ENCODE peak calls at places on chromosomes 13 and 19, in nine cellular contexts. M is Peyer's patch; V is pancreas; W is testis; J is HFF-Myc; S is adrenal gland; T is cardiac muscle cell; Z is CD8-positive, alpha-beta T cell; B is H9. C is an unnamed sample.

GRCh38 chr13:48066310-48066989 is 28.5 kb downstream of the MED4 start:
- DNase-seq in M (no peak), V (no peak), W (no peak), J (peak; percentile 63), S (no peak), T (peak; percentile 8), Z (no peak), B (no peak), C (no peak)

GRCh38 chr13:112638157-112638750 is 50.3 kb upstream of the TUBGCP3 start:
- DNase-seq in M (no peak), V (no peak), W (no peak), J (no peak), S (no peak), T (no peak), Z (no peak), B (peak; percentile 55), C (no peak)

GRCh38 chr19:34317311-34317927 is 47.6 kb upstream of the GPI start:
- DNase-seq in M (no peak), V (no peak), W (peak; percentile 38), J (no peak), S (no peak), T (no peak), Z (no peak), B (no peak), C (no peak)

GRCh38 chr13:109281823-109282239 is 504.6 kb downstream of the IRS2 start:
- DNase-seq in M (no peak), V (no peak), W (no peak), J (no peak), S (peak; percentile 19), T (no peak), Z (no peak), B (no peak), C (no peak)

GRCh38 chr13:74046461-74046860 is 87.7 kb downstream of the KLF12 start:
- DNase-seq in M (no peak), V (no peak), W (no peak), J (no peak), S (no peak), T (no peak), Z (no peak), B (no peak), C (no peak)

GRCh38 chr13:79918620-79919019 is 422.3 kb downstream of the SPRY2 start:
- DNase-seq in M (no peak), V (no peak), W (no peak), J (no peak), S (no peak), T (no peak), Z (no peak), B (no peak), C (no peak)

GRCh38 chr19:38744298-38744681 is at the start of gene CAPN12:
- DNase-seq in M (no peak), V (no peak), W (no peak), J (no peak), S (no peak), T (no peak), Z (no peak), B (no peak), C (no peak)

GRCh38 chr13:43058318-43058674 is 34.9 kb downstream of the DNAJC15 start:
- DNase-seq in M (no peak), V (no peak), W (no peak), J (peak; percentile 79), S (peak; percentile 37), T (peak; percentile 66), Z (no peak), B (peak; percentile 45), C (no peak)

GRCh38 chr13:46605089-46605488 is 52.1 kb downstream of the LRCH1 start:
- DNase-seq in M (no peak), V (peak; percentile 24), W (no peak), J (no peak), S (no peak), T (no peak), Z (no peak), B (no peak), C (no peak)

GRCh38 chr13:104809483-104809882 is 1726.0 kb downstream of the EFNB2 start:
- DNase-seq in M (no peak), V (no peak), W (no peak), J (no peak), S (no peak), T (peak; percentile 35), Z (no peak), B (no peak), C (no peak)

GRCh38 chr13:100673376-100673830 is 1.2 kb downstream of the TMTC4 start:
- DNase-seq in M (no peak), V (no peak), W (peak; percentile 29), J (no peak), S (no peak), T (no peak), Z (no peak), B (peak; percentile 47), C (no peak)

GRCh38 chr13:79528759-79529191 is 47.8 kb downstream of the NDFIP2 start:
- DNase-seq in M (no peak), V (no peak), W (no peak), J (no peak), S (no peak), T (no peak), Z (no peak), B (no peak), C (no peak)

GRCh38 chr13:82758056-82758455 is 1124.2 kb downstream of the SLITRK1 start:
- DNase-seq in M (no peak), V (no peak), W (no peak), J (peak; percentile 35), S (no peak), T (peak; percentile 37), Z (no peak), B (peak; percentile 81), C (no peak)

GRCh38 chr19:56087647-56088346 is 33.3 kb downstream of the ZNF787 start:
- DNase-seq in M (no peak), V (no peak), W (no peak), J (no peak), S (no peak), T (no peak), Z (no peak), B (no peak), C (no peak)

GRCh38 chr19:56084835-56085536 is 36.1 kb downstream of the ZNF787 start:
- DNase-seq in M (no peak), V (no peak), W (no peak), J (no peak), S (no peak), T (no peak), Z (no peak), B (no peak), C (no peak)

GRCh38 chr19:56083668-56084067 is 37.4 kb downstream of the ZNF787 start:
- DNase-seq in M (no peak), V (no peak), W (no peak), J (no peak), S (no peak), T (no peak), Z (no peak), B (no peak), C (no peak)

GRCh38 chr19:56086671-56087430 is 34.2 kb downstream of the ZNF787 start:
- DNase-seq in M (no peak), V (no peak), W (no peak), J (no peak), S (no peak), T (no peak), Z (no peak), B (no peak), C (no peak)

DNA sequence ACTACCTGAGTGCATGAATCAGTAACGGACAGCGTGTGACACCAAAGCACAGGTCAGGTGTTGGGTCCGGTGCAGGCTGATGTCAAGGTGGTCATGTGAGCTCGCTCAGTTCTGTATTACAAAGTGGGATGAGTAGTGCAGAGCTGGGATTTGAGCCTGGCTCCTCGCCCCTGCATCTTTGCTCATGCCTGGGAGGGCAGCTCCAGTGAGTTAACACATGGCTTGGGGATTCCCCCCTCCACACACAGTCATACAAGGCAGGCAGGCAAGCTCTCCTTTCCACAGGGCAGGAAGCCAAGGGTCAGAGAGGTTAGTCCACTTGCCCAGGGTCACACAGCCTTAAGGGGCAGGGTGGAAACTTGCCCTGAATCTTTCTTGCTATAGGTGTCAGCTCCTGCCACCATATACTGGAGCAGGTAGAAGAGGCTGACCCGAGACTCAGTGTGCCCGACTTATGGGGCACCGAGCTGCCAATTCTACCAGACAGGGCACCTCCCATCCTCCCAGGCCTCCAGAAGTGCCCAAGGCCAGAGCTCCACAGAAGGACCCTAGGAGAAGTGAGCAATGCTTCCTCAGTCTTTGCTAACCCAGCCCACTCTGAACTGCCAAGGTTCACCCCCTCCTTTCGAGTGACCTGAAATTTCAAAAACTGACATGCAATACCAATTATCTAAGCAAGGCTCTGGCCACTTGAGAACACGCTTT is 35.4 kb downstream of the ZNF787 start:
- DNase-seq in M (no peak), V (no peak), W (no peak), J (no peak), S (peak; percentile 85), T (no peak), Z (no peak), B (no peak), C (no peak)
- TF ChIP-seq CTCF in M (no peak), V (no peak), W (no peak), J (no peak), S (no peak), T (no peak), Z (no peak), B (no peak), C (no peak)

GRCh38 chr19:13005861-13006370 is 10.6 kb downstream of the NFIX start:
- DNase-seq in M (no peak), V (no peak), W (no peak), J (no peak), S (no peak), T (no peak), Z (no peak), B (no peak), C (no peak)
- TF ChIP-seq CTCF in M (no peak), V (no peak), W (no peak), J (no peak), S (no peak), T (no peak), Z (no peak), B (no peak), C (no peak)

DNA sequence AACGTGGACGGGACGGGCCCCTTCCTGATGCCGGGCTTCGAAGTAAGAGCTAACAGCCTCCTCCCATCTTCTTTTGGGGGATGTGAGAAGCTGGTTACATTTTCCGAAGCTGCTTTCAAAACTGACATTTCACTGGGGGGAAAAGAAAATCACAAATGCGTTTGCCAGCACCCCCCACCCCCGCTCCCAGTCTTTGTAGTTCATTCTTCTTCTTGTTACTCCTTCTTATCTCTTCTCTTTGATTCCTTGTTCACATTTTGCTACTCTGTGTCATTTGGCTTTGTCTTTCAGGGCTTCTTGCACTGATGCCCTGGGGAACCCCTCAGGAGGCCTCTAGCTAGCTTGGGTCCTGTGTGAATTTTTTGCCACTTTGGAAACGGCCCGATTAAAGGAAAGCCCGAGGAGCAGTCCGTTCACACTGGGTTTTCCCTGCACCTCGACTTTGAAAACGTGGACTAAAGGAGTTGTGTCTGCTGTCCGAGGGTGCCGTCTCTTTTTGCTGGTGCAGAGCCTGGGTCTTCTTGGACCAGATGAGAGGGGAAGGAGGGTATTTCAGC is 1.3 kb downstream of the CARM1 start:
- DNase-seq in M (no peak), V (no peak), W (peak; percentile 77), J (no peak), S (no peak), T (no peak), Z (no peak), B (no peak), C (no peak)
- TF ChIP-seq CTCF in M (no peak), V (no peak), W (no peak), J (no peak), S (no peak), T (no peak), Z (no peak), B (no peak), C (no peak)

DNA sequence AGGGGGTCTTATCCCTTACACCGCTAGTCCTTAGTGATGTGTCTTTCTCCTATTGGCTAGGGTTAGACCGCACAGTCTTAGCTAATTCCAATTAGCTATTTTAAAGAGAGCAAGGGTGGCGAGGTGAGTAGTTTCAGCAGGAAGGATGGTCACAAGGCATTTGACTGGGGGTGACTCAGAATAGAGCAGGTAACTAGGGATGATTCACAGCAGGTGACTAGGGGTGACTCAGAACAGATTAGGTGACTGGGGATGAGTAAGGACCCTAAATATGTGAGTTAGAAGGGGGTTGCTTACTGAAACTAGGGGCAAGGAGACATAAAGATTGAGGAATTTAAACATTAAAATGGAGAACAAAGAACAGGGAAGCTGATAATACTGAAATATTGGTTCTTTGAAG is 64.3 kb downstream of the ZNF66 start:
- DNase-seq in M (no peak), V (no peak), W (no peak), J (no peak), S (no peak), T (no peak), Z (no peak), B (no peak), C (no peak)
- TF ChIP-seq CTCF in M (no peak), V (no peak), W (no peak), J (no peak), S (no peak), T (no peak), Z (no peak), B (no peak), C (no peak)